ENCODE peak calls at places on chromosomes 13 and 19, in five cellular contexts. B, V, S, I and E are unnamed samples.

GRCh38 chr19:17610384-17610783 is 54.9 kb downstream of the COLGALT1 start:
- DNase-seq in B (no peak), V (no peak), S (no peak), I (peak; percentile 82), E (no peak)

GRCh38 chr19:43132696-43133095 is 50.2 kb upstream of the PSG2 start:
- DNase-seq in B (no peak), V (no peak), S (no peak), I (peak; percentile 15), E (no peak)

GRCh38 chr13:98476538-98476966 is 100.4 kb downstream of the STK24 start:
- DNase-seq in B (peak; percentile 77), V (peak; percentile 89), S (peak; percentile 63), I (peak; percentile 98), E (no peak)

GRCh38 chr19:47726467-47726866 is 13.2 kb downstream of the EHD2 start:
- DNase-seq in B (no peak), V (no peak), S (no peak), I (no peak), E (no peak)

GRCh38 chr19:28497887-28498286 is 715.1 kb downstream of the UQCRFS1 start:
- DNase-seq in B (no peak), V (no peak), S (no peak), I (no peak), E (no peak)

GRCh38 chr13:113927661-113928581 is 46.0 kb downstream of the C13orf46 start:
- DNase-seq in B (peak; percentile 61), V (no peak), S (no peak), I (no peak), E (no peak)

GRCh38 chr13:60286707-60287106 is 110.3 kb upstream of the TDRD3 start:
- DNase-seq in B (no peak), V (no peak), S (no peak), I (no peak), E (no peak)

GRCh38 chr13:73547239-73547638 is 488.4 kb downstream of the KLF5 start:
- DNase-seq in B (no peak), V (no peak), S (no peak), I (no peak), E (no peak)

GRCh38 chr19:39177736-39178135 is 19.0 kb upstream of the NCCRP1 start:
- DNase-seq in B (no peak), V (no peak), S (no peak), I (no peak), E (no peak)

GRCh38 chr13:21538280-21538679 is 65.7 kb downstream of the MICU2 start:
- DNase-seq in B (no peak), V (no peak), S (no peak), I (no peak), E (no peak)

GRCh38 chr19:7849631-7850428 is 19.8 kb downstream of the EVI5L start:
- DNase-seq in B (no peak), V (no peak), S (peak; percentile 14), I (no peak), E (no peak)

GRCh38 chr13:59458908-59459579 is 704.7 kb downstream of the DIAPH3 start:
- DNase-seq in B (peak; percentile 36), V (no peak), S (no peak), I (peak; percentile 5), E (no peak)

GRCh38 chr13:35349673-35350278 is 126.7 kb downstream of the MAB21L1 start:
- DNase-seq in B (no peak), V (no peak), S (no peak), I (no peak), E (no peak)

GRCh38 chr19:51091895-51092873 is 9.5 kb upstream of the KLK14 start:
- DNase-seq in B (no peak), V (no peak), S (no peak), I (no peak), E (no peak)

GRCh38 chr13:45409993-45410392 is 8.2 kb downstream of the SLC25A30 start:
- DNase-seq in B (no peak), V (no peak), S (no peak), I (no peak), E (no peak)

GRCh38 chr19:18520848-18521691 is 800 bp downstream of the ELL start:
- DNase-seq in B (no peak), V (no peak), S (no peak), I (no peak), E (no peak)

GRCh38 chr13:94020426-94020825 is 459.1 kb downstream of the DCT start:
- DNase-seq in B (no peak), V (no peak), S (no peak), I (no peak), E (no peak)

GRCh38 chr19:48308695-48309586 is 16.4 kb upstream of the EMP3 start:
- DNase-seq in B (no peak), V (no peak), S (no peak), I (no peak), E (no peak)

GRCh38 chr13:83929147-83929546 is 46.9 kb upstream of the SLITRK1 start:
- DNase-seq in B (no peak), V (no peak), S (no peak), I (no peak), E (no peak)

GRCh38 chr19:422213-422916 is 13.4 kb upstream of the C2CD4C start:
- DNase-seq in B (no peak), V (no peak), S (no peak), I (no peak), E (no peak)

GRCh38 chr19:58551123-58551497 is 3.8 kb downstream of the CHMP2A start:
- DNase-seq in B (no peak), V (no peak), S (no peak), I (no peak), E (no peak)

GRCh38 chr19:58552655-58553054 is 2.2 kb downstream of the CHMP2A start:
- DNase-seq in B (no peak), V (no peak), S (no peak), I (no peak), E (no peak)

GRCh38 chr19:58549664-58550361 is 5.1 kb downstream of the CHMP2A start:
- DNase-seq in B (no peak), V (no peak), S (no peak), I (no peak), E (no peak)

GRCh38 chr19:58550362-58551122 is 4.4 kb downstream of the CHMP2A start:
- DNase-seq in B (peak; percentile 18), V (no peak), S (no peak), I (no peak), E (no peak)

GRCh38 chr19:58551577-58552471 is 3.1 kb downstream of the CHMP2A start:
- DNase-seq in B (peak; percentile 11), V (no peak), S (peak; percentile 11), I (no peak), E (no peak)
- TF ChIP-seq POLR2A in B (no peak), V (peak; percentile 71), S (no peak), I (no peak), E (peak; percentile 32)

DNA sequence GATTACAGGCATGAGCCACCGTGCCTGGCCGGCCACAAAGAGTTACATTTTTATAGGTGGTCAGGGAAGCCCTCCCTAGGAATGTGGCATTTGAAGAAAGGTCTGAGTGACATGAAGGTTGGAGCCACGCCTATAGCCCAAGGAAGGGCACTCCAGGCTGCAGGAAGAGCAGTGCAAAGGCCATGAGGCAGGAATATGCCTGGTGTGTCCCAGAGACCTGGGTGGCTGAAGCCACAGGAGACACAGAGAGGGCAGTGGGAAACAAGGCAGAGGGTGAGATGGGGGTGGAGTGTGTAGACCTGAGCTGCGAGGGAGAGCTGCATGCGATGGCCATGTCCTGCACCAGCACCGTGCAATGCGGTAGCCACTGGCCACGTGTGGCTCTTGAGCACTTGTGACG is 4.9 kb downstream of the PNMA8B start:
- DNase-seq in B (no peak), V (no peak), S (no peak), I (no peak), E (no peak)
- TF ChIP-seq POLR2A in B (no peak), V (no peak), S (no peak), I (no peak), E (no peak)

DNA sequence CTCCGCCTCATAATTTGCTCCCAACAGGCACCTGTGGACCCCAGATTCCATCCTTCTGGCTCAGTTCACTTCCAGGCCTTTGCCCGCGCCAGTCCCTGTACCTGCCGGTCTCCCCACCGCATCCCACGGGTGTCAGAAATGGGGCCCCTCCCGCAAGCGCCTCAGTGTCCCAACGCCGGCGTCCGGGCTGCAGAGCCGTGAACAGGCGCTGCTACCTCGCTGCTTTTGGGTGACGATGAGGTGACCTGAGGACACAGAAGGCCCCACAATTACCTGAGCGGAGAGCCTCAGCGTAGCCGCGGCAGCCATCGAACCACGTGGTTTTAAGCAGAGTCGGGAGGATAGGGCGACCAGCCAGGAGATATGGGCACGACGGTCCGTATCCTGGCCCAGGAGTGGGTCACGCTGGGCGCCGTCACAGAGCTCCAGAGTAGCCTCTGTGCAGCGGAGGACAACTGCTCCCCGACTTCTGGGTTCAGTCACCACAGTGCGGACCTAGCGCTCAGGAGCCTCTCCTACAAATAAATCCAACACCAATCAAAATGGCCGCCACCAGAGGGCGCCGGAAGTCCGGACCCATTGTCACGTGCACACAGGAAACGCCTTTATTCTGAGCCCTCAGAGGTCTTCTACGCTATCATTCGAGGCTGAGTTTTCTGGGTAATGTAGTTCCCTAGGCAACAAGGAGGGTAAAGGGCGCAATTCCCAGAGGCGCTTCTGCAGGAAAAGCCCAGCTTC is at the start of gene ZNF814:
- DNase-seq in B (peak; percentile 88), V (peak; percentile 51), S (peak; percentile 68), I (no peak), E (peak; percentile 85)
- TF ChIP-seq POLR2A in B (peak; percentile 25), V (peak; percentile 80), S (no peak), I (no peak), E (peak; percentile 82)

GRCh38 chr19:55673889-55674288 is 1.1 kb upstream of the EPN1 start:
- DNase-seq in B (no peak), V (no peak), S (no peak), I (no peak), E (no peak)

GRCh38 chr19:55674459-55674840 is 576 bp upstream of the EPN1 start:
- DNase-seq in B (no peak), V (no peak), S (no peak), I (no peak), E (no peak)

GRCh38 chr19:55675661-55676354 is 782 bp downstream of the EPN1 start:
- DNase-seq in B (no peak), V (no peak), S (no peak), I (no peak), E (no peak)

GRCh38 chr19:55676384-55676783 is 1.4 kb downstream of the EPN1 start:
- DNase-seq in B (peak; percentile 56), V (no peak), S (peak; percentile 87), I (no peak), E (no peak)

DNA sequence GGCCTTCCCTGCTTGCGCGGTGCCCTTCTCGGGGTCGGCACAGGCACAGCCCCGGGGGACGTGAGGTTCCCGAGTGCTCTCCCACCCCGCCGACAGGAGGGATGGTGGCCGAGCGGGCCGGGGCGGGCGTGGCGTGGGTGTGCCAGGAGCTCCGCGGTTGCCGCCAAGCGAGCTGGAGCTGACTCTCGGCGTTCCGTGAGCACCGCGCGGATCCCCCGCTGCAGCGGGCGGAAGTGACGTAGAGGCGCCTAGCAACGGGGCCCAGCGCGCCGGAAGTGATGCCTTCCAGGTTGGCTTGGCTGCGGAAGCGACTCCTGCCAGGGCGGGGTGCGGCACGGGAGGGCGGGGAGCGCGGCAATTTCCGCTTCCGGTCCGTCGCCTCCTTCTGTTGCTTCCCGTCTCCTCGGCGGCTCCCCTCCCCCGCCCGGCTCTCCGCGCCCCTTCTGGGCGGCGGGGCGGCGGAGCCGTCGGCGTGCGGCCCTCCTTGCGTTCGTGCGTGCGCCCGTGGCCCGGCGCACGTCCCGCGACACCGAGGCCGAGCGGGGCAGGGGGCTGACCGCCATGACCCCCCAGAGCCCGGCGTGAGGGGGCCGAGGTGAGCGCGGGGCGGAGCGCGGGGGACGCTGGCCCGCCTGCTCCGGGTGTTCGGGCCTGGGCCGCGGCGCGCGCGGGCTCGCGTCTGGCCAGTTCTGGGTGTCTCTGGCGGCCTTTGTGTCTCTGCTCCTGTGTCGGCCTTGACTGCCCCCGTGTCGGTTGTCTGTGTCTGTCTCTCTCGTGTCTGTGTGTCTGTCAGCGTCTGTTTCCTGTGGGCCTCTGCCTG is at the start of gene EPN1:
- DNase-seq in B (peak; percentile 98), V (peak; percentile 99), S (peak; percentile 98), I (peak; percentile 100), E (peak; percentile 81)
- TF ChIP-seq POLR2A in B (peak; percentile 50), V (peak; percentile 80), S (peak; percentile 9), I (peak; percentile 71), E (peak; percentile 5)